ENCODE peak calls at places on chromosomes 7 and 10, in four cellular contexts. One of them, this sample, is unnamed.

GRCh38 chr7:1391449-1391848 is 67.8 kb downstream of the MICALL2 start:
- DNase-seq in GM12878: no peak
- DNase-seq in HepG2: no peak
- DNase-seq in WTC11: no peak
- DNase-seq in this sample: no peak

GRCh38 chr10:121926669-121927360 is 1.0 kb downstream of the ATE1 start:
- DNase-seq in WTC11: no peak
- DNase-seq in HepG2: no peak
- DNase-seq in GM12878: no peak
- DNase-seq in this sample: no peak

GRCh38 chr10:77131214-77131613 is 506.4 kb downstream of the KCNMA1 start:
- DNase-seq in GM12878: no peak
- DNase-seq in WTC11: no peak
- DNase-seq in HepG2: no peak
- DNase-seq in this sample: no peak

GRCh38 chr10:26508016-26508415 is 69.9 kb downstream of the APBB1IP start:
- DNase-seq in WTC11: no peak
- DNase-seq in GM12878: no peak
- DNase-seq in HepG2: no peak
- DNase-seq in this sample: no peak

GRCh38 chr7:45328397-45329080 is 170.9 kb downstream of the RAMP3 start:
- DNase-seq in HepG2: no peak
- DNase-seq in GM12878: no peak
- DNase-seq in WTC11: no peak
- DNase-seq in this sample: no peak

GRCh38 chr7:40763319-40764287 is 628.8 kb downstream of the SUGCT start:
- DNase-seq in GM12878: no peak
- DNase-seq in HepG2: no peak
- DNase-seq in WTC11: no peak
- DNase-seq in this sample: no peak

GRCh38 chr7:127504715-127505114 is 80.7 kb downstream of the GCC1 start:
- DNase-seq in HepG2: peak; percentile 22
- DNase-seq in GM12878: no peak
- DNase-seq in WTC11: peak; percentile 73
- DNase-seq in this sample: peak; percentile 65

GRCh38 chr10:84059526-84059925 is 79.8 kb upstream of the GHITM start:
- DNase-seq in WTC11: no peak
- DNase-seq in HepG2: no peak
- DNase-seq in GM12878: no peak
- DNase-seq in this sample: no peak

GRCh38 chr10:35780970-35781642 is 139.0 kb upstream of the FZD8 start:
- DNase-seq in GM12878: no peak
- DNase-seq in HepG2: no peak
- DNase-seq in WTC11: no peak
- DNase-seq in this sample: no peak

GRCh38 chr10:129467346-129468119 is 492 bp downstream of the MGMT start:
- DNase-seq in WTC11: no peak
- DNase-seq in GM12878: no peak
- DNase-seq in HepG2: peak; percentile 78
- DNase-seq in this sample: no peak

GRCh38 chr10:60099998-60100747 is 193.8 kb upstream of the CCDC6 start:
- DNase-seq in HepG2: peak; percentile 39
- DNase-seq in WTC11: no peak
- DNase-seq in GM12878: no peak
- DNase-seq in this sample: peak; percentile 77

GRCh38 chr7:119562839-119563238 is 710.1 kb upstream of the KCND2 start:
- DNase-seq in GM12878: no peak
- DNase-seq in HepG2: no peak
- DNase-seq in WTC11: no peak
- DNase-seq in this sample: no peak

GRCh38 chr10:71289421-71290130 is 29.5 kb upstream of the SLC29A3 start:
- DNase-seq in GM12878: no peak
- DNase-seq in HepG2: no peak
- DNase-seq in WTC11: no peak
- DNase-seq in this sample: no peak

DNA sequence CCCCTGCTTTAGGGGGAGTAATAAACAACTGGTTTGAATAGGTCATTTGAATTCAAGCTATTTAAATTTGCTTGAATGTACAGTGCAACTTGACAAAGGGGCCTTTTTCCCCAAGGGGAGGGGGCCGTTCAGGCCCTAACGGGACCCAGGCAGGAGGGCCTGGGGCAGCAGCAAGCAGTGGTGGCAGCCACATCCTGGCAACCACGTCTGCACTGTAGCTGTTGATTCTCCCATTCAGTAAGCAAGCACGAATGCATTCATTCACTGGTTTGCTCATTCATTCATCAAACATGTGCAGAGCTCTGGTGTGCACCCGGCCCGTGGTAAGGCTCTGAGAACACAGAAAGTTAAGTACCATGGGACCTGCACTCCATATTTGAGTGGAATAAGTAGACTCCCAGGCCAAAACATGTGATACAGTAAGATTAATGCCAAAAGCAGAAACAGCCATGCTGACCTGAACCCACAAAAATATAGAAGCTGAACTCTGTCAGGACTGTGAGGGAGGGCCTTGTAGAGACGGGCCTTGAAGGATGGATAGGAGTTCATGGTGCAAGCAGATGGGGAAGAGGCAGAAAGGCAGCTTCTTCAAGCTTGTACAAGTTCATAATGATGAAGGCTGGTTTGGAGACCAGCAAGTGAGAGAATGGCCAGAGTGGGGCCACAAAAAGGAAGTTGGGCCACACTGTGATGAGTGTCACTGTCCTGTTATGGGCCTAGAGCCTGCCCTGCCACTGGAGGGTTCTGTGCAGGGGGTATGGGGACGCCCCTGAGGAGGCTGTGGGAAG is 29.3 kb upstream of the C10orf53 start:
- DNase-seq in WTC11: no peak
- DNase-seq in GM12878: no peak
- DNase-seq in HepG2: no peak
- DNase-seq in this sample: no peak
- TF ChIP-seq USF2 in WTC11: no peak
- TF ChIP-seq USF2 in GM12878: no peak
- TF ChIP-seq USF2 in HepG2: no peak
- TF ChIP-seq USF2 in this sample: no peak

GRCh38 chr10:22322663-22323160 is 1.8 kb downstream of the BMI1 start:
- DNase-seq in WTC11: no peak
- DNase-seq in HepG2: no peak
- DNase-seq in GM12878: no peak
- DNase-seq in this sample: no peak
- TF ChIP-seq USF2 in WTC11: no peak
- TF ChIP-seq USF2 in HepG2: no peak
- TF ChIP-seq USF2 in GM12878: no peak
- TF ChIP-seq USF2 in this sample: no peak

DNA sequence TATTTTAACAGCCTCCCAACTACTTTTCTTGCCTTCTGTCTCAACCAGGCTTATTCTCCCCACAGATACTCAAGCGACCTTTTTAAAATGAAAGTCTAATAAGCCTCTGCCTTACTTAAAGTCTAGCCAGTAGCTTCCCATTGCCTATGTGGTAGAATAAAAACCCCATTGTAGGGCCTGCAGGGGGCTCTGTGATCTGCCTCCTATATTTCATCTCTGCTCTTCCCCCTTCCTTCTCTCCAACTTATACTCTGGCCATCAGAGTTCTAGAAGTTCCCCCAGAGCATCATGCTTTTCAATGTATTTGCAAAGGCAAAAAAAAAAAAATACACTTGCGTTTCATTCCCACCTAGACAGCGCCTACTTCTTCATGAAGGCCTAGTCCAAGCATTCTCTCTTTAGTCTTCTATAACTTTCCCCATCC is 167.7 kb upstream of the ADO start:
- DNase-seq in HepG2: no peak
- DNase-seq in GM12878: no peak
- DNase-seq in WTC11: no peak
- DNase-seq in this sample: no peak
- TF ChIP-seq USF2 in HepG2: no peak
- TF ChIP-seq USF2 in GM12878: no peak
- TF ChIP-seq USF2 in WTC11: no peak
- TF ChIP-seq USF2 in this sample: no peak

DNA sequence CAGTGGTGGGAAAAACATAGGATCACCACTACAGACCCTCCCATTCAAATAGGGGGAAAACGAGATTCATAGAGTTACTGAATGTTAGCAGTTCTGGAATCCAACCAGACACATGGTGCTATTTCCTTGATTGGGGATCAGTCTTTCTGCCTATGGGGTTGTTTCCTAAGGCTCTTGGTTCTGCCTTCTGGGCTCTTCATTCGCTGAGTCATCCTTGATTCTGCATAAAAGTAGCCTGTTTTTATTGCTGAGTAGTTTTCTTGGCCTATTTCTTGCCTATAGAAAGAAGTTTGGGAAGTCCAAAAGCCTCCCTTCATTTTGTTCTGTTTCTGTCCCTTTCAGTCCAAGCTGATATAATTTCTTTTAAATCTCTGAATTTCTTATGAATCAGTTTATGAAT is 99.3 kb upstream of the OIT3 start:
- DNase-seq in HepG2: no peak
- DNase-seq in WTC11: no peak
- DNase-seq in GM12878: no peak
- DNase-seq in this sample: peak; percentile 53
- TF ChIP-seq USF2 in HepG2: no peak
- TF ChIP-seq USF2 in WTC11: no peak
- TF ChIP-seq USF2 in GM12878: no peak
- TF ChIP-seq USF2 in this sample: no peak

GRCh38 chr10:131312261-131312801 is 810 bp upstream of the TCERG1L start:
- DNase-seq in HepG2: no peak
- DNase-seq in WTC11: peak; percentile 39
- DNase-seq in GM12878: no peak
- DNase-seq in this sample: no peak
- TF ChIP-seq USF2 in HepG2: no peak
- TF ChIP-seq USF2 in WTC11: no peak
- TF ChIP-seq USF2 in GM12878: no peak
- TF ChIP-seq USF2 in this sample: no peak

DNA sequence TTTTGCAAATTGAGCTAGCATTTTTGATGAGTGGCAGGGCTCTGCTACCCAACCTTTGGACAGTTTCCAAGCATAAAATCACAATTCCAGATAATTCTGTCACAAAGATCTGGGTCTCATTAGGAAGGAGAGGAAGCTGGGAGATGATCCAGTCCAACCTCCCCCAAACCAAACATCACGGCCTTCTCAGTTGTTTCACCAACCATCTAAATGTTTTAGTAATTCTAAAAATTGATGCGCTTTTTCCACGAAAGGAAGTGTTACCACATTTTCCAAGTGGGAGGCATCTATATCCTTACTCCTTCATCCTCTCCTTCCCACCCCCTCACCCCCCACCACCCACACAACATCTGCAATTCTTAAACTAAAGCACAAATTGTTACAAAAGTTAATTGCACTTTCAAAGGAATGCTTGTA is 108.3 kb downstream of the EGFR start:
- DNase-seq in HepG2: no peak
- DNase-seq in WTC11: no peak
- DNase-seq in GM12878: no peak
- DNase-seq in this sample: no peak
- TF ChIP-seq USF2 in HepG2: no peak
- TF ChIP-seq USF2 in WTC11: no peak
- TF ChIP-seq USF2 in GM12878: no peak
- TF ChIP-seq USF2 in this sample: no peak

GRCh38 chr7:98400538-98401427 is at the start of gene BAIAP2L1:
- DNase-seq in GM12878: peak; percentile 48
- DNase-seq in HepG2: peak; percentile 80
- DNase-seq in WTC11: peak; percentile 98
- DNase-seq in this sample: peak; percentile 100

GRCh38 chr7:98396768-98397167 is 4.1 kb downstream of the BAIAP2L1 start:
- DNase-seq in GM12878: no peak
- DNase-seq in HepG2: no peak
- DNase-seq in WTC11: no peak
- DNase-seq in this sample: no peak

GRCh38 chr7:98399903-98400537 is 870 bp downstream of the BAIAP2L1 start:
- DNase-seq in WTC11: peak; percentile 48
- DNase-seq in HepG2: no peak
- DNase-seq in GM12878: no peak
- DNase-seq in this sample: no peak

GRCh38 chr7:98398567-98399372 is 2.1 kb downstream of the BAIAP2L1 start:
- DNase-seq in HepG2: no peak
- DNase-seq in GM12878: no peak
- DNase-seq in WTC11: no peak
- DNase-seq in this sample: no peak

DNA sequence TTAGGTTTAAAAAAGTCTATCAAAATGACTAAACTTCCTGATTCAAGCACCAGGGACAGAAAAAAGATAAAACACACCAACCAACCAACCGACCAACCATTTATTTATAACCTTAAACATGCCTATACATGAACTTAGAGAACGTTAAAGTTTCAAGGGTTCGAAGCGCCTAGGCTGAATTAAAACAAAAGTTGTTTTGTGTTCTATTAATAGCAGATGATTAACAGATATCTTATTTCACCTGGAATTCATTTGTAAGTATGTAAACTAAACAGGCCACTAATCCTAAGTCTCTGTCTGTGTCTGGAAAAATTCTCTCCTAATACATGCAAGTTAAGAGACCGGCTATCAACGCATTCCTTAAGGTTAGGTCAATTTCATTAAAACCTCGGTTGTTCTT is 1.4 kb downstream of the BAIAP2L1 start:
- DNase-seq in HepG2: no peak
- DNase-seq in WTC11: no peak
- DNase-seq in GM12878: no peak
- DNase-seq in this sample: no peak
- TF ChIP-seq USF2 in HepG2: no peak
- TF ChIP-seq USF2 in WTC11: no peak
- TF ChIP-seq USF2 in GM12878: no peak
- TF ChIP-seq USF2 in this sample: no peak

GRCh38 chr10:11345224-11346054 is 266.0 kb downstream of the USP6NL start:
- DNase-seq in HepG2: peak; percentile 4
- DNase-seq in WTC11: peak; percentile 43
- DNase-seq in GM12878: peak; percentile 27
- DNase-seq in this sample: no peak
- TF ChIP-seq USF2 in HepG2: no peak
- TF ChIP-seq USF2 in WTC11: no peak
- TF ChIP-seq USF2 in GM12878: no peak
- TF ChIP-seq USF2 in this sample: no peak

GRCh38 chr10:69759641-69760040 is 42.1 kb upstream of the COL13A1 start:
- DNase-seq in GM12878: no peak
- DNase-seq in WTC11: no peak
- DNase-seq in HepG2: no peak
- DNase-seq in this sample: no peak

GRCh38 chr10:69756279-69756678 is 45.4 kb upstream of the COL13A1 start:
- DNase-seq in HepG2: no peak
- DNase-seq in WTC11: no peak
- DNase-seq in GM12878: no peak
- DNase-seq in this sample: no peak

GRCh38 chr10:69758310-69758728 is 43.4 kb upstream of the COL13A1 start:
- DNase-seq in WTC11: no peak
- DNase-seq in HepG2: no peak
- DNase-seq in GM12878: no peak
- DNase-seq in this sample: no peak

GRCh38 chr10:69757206-69757552 is 44.5 kb upstream of the COL13A1 start:
- DNase-seq in GM12878: no peak
- DNase-seq in HepG2: no peak
- DNase-seq in WTC11: no peak
- DNase-seq in this sample: no peak

GRCh38 chr10:69757553-69758309 is 44.0 kb upstream of the COL13A1 start:
- DNase-seq in WTC11: no peak
- DNase-seq in HepG2: no peak
- DNase-seq in GM12878: no peak
- DNase-seq in this sample: no peak
- TF ChIP-seq USF2 in WTC11: no peak
- TF ChIP-seq USF2 in HepG2: no peak
- TF ChIP-seq USF2 in GM12878: no peak
- TF ChIP-seq USF2 in this sample: no peak